ENCODE peak calls at places on chromosomes 7 and 10, in six cellular contexts. N is neuronal stem cell, W is GM23248, H is OCI-LY7, D is fibroblast of lung, O is K562. M is an unnamed sample.

GRCh38 chr7:45573636-45574470 is at the start of gene ADCY1:
- DNase-seq in W (peak), N (peak), D (no peak), H (no peak), O (peak), M (no peak)

GRCh38 chr10:113053881-113054280 is 103.8 kb downstream of the TCF7L2 start:
- DNase-seq in N (no peak), W (peak), O (no peak), H (no peak), D (no peak), M (no peak)

GRCh38 chr10:24415455-24416169 is 206.7 kb downstream of the KIAA1217 start:
- DNase-seq in D (peak), O (no peak), N (no peak), W (peak), H (no peak), M (no peak)

GRCh38 chr7:6393667-6394056 is 54.1 kb downstream of the DAGLB start:
- DNase-seq in W (no peak), D (no peak), O (no peak), H (no peak), N (no peak), M (no peak)

GRCh38 chr10:49679480-49679893 is at the start of gene C10orf53:
- DNase-seq in D (peak), H (no peak), W (peak), N (peak), O (peak), M (no peak)

GRCh38 chr10:94225589-94225988 is 137.2 kb downstream of the NOC3L start:
- DNase-seq in W (peak), O (no peak), D (peak), H (no peak), N (no peak), M (no peak)

GRCh38 chr10:101319241-101319915 is 34.6 kb upstream of the BTRC start:
- DNase-seq in D (no peak), W (peak), O (no peak), N (no peak), H (no peak), M (no peak)

GRCh38 chr7:66013938-66014337 is 31.9 kb upstream of the GUSB start:
- DNase-seq in H (peak), W (peak), N (peak), O (peak), D (peak), M (peak)

GRCh38 chr7:2886900-2887299 is 42.8 kb upstream of the GNA12 start:
- DNase-seq in D (peak), O (peak), W (peak), N (peak), H (peak), M (peak)

GRCh38 chr7:37728747-37729146 is 45.2 kb downstream of the GPR141 start:
- DNase-seq in H (no peak), O (no peak), W (no peak), N (no peak), D (no peak), M (no peak)

GRCh38 chr7:134182078-134182477 is 54.9 kb downstream of the LRGUK start:
- DNase-seq in D (no peak), H (no peak), O (no peak), W (no peak), N (no peak), M (no peak)

GRCh38 chr10:97127960-97128850 is 57.6 kb downstream of the SLIT1 start:
- DNase-seq in W (no peak), D (no peak), H (no peak), N (no peak), O (no peak), M (no peak)

GRCh38 chr10:31263903-31264302 is 55.1 kb upstream of the ZEB1 start:
- DNase-seq in O (no peak), D (no peak), W (peak), N (no peak), H (no peak), M (no peak)

GRCh38 chr7:15667999-15668398 is 18.5 kb downstream of the MEOX2 start:
- DNase-seq in H (no peak), O (no peak), N (peak), W (no peak), D (no peak), M (no peak)

GRCh38 chr10:61834519-61834918 is 67.0 kb upstream of the ARID5B start:
- DNase-seq in W (no peak), O (no peak), D (no peak), N (no peak), H (no peak), M (no peak)

GRCh38 chr10:110512461-110513187 is 14.9 kb downstream of the DUSP5 start:
- DNase-seq in O (no peak), H (no peak), W (peak), N (no peak), D (peak), M (no peak)

GRCh38 chr10:13473986-13474385 is 54.8 kb downstream of the BEND7 start:
- DNase-seq in H (no peak), O (no peak), N (no peak), D (no peak), W (no peak), M (no peak)

GRCh38 chr10:132542086-132542775 is 4.6 kb downstream of the INPP5A start:
- DNase-seq in D (no peak), N (no peak), H (no peak), W (no peak), O (no peak), M (no peak)

GRCh38 chr7:40829201-40829600 is 694.4 kb downstream of the SUGCT start:
- DNase-seq in W (no peak), H (no peak), O (no peak), N (no peak), D (no peak), M (no peak)

GRCh38 chr10:99435986-99436633 is 5.7 kb upstream of the GOT1 start:
- DNase-seq in W (peak), H (peak), D (peak), O (peak), N (peak), M (peak)

GRCh38 chr7:104972510-104972909 is 41.5 kb upstream of the KMT2E start:
- DNase-seq in H (no peak), W (peak), O (no peak), N (no peak), D (peak), M (no peak)

GRCh38 chr10:30747633-30748032 is 118.1 kb upstream of the LYZL2 start:
- DNase-seq in D (peak), N (no peak), O (no peak), W (peak), H (no peak), M (no peak)

GRCh38 chr10:119640875-119641526 is 10.2 kb upstream of the BAG3 start:
- DNase-seq in D (no peak), W (no peak), O (no peak), N (no peak), H (no peak), M (no peak)

GRCh38 chr7:140972344-140972743 is 42.4 kb downstream of the MRPS33 start:
- DNase-seq in D (no peak), H (no peak), N (no peak), O (no peak), W (no peak), M (no peak)

GRCh38 chr7:132280335-132280734 is 295.9 kb downstream of the PLXNA4 start:
- DNase-seq in N (no peak), H (no peak), O (no peak), W (no peak), D (no peak), M (no peak)

GRCh38 chr10:79346012-79346340 is 1.3 kb upstream of the PPIF start:
- DNase-seq in N (no peak), O (no peak), H (no peak), W (no peak), D (no peak), M (no peak)

GRCh38 chr7:20482071-20482470 is 133.4 kb upstream of the ABCB5 start:
- DNase-seq in N (no peak), W (peak), O (no peak), H (no peak), D (no peak), M (no peak)

GRCh38 chr10:97278491-97278989 is 13.9 kb downstream of the ARHGAP19 start:
- DNase-seq in H (peak), D (peak), W (peak), O (peak), N (no peak), M (peak)

GRCh38 chr7:76166404-76167255 is 35.1 kb upstream of the SRRM3 start:
- DNase-seq in D (peak), O (peak), H (peak), W (peak), N (peak), M (no peak)

GRCh38 chr10:12241810-12242529 is 46.0 kb downstream of the CDC123 start:
- DNase-seq in N (no peak), D (no peak), H (no peak), W (no peak), O (no peak), M (no peak)

GRCh38 chr10:6987536-6987945 is 407.5 kb upstream of the PRKCQ start:
- DNase-seq in W (no peak), D (no peak), O (no peak), N (no peak), H (no peak), M (no peak)

GRCh38 chr10:79947083-79947415 is 1.9 kb downstream of the SFTPD start:
- DNase-seq in D (no peak), O (no peak), N (no peak), H (no peak), W (no peak), M (no peak)

GRCh38 chr7:15862016-15862780 is 175.7 kb upstream of the MEOX2 start:
- DNase-seq in N (no peak), O (no peak), H (no peak), W (no peak), D (no peak), M (no peak)

GRCh38 chr7:158733762-158734494 is 29.3 kb upstream of the NCAPG2 start:
- DNase-seq in W (no peak), H (no peak), D (no peak), O (no peak), N (no peak), M (no peak)

GRCh38 chr10:74058658-74059057 is 60.7 kb downstream of the VCL start:
- DNase-seq in H (peak), N (no peak), W (no peak), O (no peak), D (peak), M (peak)

DNA sequence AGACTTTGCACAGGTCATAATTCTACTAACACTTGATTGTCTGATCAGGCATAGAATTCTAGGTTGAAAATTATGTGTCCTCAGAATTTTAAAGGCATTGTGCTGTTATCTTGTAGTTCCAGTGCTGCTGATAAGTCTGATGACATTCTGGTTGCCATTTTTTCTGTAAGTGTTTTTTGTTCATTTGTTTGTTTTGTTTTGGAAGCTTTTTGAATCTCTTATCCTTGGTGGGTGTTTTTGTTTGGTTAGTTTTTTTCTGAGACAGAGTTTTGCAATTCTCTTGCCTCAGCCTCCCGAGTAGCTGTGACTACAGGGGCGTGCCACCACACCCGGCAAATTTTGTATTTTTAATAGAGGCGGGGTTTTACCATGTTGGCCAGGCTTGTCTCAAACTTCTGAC is 178.9 kb downstream of the CCDC71L start:
- DNase-seq in H (no peak), N (no peak), W (no peak), D (no peak), O (no peak), M (no peak)
- H3K4me2 ChIP-seq in H (no peak), N (no peak), W (no peak), D (no peak), O (no peak), M (no peak)

DNA sequence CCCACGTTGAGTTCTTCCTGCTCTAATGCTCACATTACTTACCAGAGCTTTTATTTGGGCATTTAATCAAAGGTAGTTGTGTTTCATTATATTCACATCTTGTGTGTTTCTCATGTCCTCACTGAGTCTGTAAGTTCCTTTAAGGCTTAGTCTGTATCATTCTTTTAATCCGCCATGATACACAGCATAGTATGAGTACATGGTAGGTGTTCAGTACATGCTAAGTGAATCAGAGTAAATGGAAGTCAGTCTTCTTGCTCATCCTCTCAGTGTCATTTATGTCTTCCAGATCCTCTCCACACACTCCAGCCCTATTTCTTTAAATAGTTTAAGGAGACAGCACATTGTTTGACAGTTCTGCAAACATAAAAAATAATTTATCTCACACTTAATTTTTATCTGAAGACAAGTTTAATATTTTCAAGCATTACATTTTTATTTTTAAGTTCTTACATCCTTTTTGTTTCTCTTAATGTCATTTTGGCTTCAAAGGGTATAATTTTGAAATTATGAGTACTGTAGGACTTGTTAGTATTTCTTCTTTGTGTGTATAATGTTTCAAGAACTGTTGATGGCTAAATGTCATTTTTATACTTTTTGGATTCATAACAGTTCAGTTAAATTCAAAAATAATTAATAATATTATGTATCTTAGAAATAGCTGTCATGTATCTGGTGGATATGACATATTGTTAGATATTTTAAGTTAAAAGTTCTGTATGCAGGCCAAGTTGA is 342.6 kb downstream of the LRMDA start:
- DNase-seq in N (no peak), D (peak), W (peak), H (no peak), O (no peak), M (no peak)
- H3K4me3 ChIP-seq in N (no peak), D (no peak), W (no peak), H (no peak), O (no peak), M (no peak)

DNA sequence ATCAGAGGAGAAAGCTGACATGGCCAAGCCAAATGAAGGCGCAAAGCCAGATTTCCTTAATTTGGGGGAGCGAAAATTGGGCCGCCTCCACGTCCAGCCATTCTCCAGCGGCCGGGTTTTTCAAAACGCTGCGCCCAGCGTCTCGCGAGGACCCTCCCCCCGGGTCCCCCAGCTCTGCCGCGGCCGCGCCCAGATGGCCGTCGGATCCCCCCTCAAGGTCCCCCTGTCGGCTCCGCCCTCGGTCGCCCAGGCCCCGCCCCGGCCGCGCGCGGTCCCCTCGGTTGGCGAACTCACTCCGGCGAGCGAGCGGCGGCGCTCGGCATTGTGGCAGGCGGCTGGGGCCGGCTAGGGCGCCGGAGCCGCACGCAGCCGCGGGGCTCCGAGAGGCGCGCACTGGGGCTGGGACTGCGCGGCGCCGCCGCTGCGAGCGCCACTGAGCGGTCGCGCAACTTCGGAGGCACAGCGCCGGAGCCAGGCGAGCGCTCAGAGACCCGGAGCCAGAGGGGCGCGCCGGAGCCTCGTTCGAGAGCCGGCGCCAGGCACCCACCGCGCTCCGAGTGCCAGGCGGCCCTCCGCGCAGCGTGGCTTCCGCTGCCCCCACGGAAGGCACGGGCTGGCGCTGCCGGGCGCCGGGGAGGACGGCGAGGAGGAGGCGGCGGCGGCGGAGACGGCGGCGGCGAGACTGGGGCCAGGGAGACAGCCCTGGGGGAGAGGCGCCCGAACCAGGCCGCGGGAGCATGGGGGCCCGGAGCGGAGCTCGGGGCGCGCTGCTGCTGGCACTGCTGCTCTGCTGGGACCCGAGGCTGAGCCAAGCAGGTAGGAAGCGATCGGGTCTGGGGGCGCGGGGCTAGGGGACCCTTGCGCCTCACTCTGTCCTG is at the start of gene UNC5B:
- DNase-seq in H (peak), O (peak), W (peak), N (peak), D (peak), M (peak)
- H2AFZ ChIP-seq in H (peak), O (peak), W (peak), N (peak), D (peak), M (no peak)

GRCh38 chr10:68829494-68829893 is 2.2 kb downstream of the STOX1 start:
- DNase-seq in O (no peak), H (no peak), N (no peak), D (no peak), W (no peak), M (no peak)

GRCh38 chr10:68831961-68832455 is 4.7 kb downstream of the STOX1 start:
- DNase-seq in D (no peak), H (no peak), N (no peak), W (no peak), O (no peak), M (no peak)

GRCh38 chr10:68826764-68827591 is at the start of gene STOX1:
- DNase-seq in D (peak), H (peak), O (peak), N (peak), W (peak), M (peak)

GRCh38 chr10:68829952-68830351 is 2.6 kb downstream of the STOX1 start:
- DNase-seq in D (no peak), W (no peak), H (no peak), O (no peak), N (no peak), M (no peak)

DNA sequence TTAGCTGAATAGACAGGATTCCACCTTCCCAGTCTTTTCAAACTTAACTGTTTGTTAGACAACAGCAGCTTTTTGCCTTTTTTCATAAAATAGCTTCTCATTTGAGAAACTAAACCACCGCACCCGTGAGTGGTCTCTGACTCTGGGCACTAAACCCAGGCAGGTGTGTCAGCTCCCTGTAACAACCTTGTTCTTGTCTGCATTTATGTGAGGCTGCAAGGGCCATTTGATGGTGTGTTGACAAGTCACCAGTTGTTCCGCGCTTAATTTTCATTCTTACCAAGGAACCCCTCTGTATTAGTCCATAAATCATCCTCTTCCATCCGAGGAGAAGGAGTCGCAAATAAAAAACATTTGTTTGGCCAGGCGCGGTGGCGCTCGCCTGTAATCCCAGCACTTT is 1.5 kb downstream of the STOX1 start:
- DNase-seq in D (no peak), W (no peak), N (no peak), H (no peak), O (no peak), M (no peak)
- H3K4me2 ChIP-seq in D (no peak), W (no peak), N (no peak), H (peak), O (no peak), M (peak)

DNA sequence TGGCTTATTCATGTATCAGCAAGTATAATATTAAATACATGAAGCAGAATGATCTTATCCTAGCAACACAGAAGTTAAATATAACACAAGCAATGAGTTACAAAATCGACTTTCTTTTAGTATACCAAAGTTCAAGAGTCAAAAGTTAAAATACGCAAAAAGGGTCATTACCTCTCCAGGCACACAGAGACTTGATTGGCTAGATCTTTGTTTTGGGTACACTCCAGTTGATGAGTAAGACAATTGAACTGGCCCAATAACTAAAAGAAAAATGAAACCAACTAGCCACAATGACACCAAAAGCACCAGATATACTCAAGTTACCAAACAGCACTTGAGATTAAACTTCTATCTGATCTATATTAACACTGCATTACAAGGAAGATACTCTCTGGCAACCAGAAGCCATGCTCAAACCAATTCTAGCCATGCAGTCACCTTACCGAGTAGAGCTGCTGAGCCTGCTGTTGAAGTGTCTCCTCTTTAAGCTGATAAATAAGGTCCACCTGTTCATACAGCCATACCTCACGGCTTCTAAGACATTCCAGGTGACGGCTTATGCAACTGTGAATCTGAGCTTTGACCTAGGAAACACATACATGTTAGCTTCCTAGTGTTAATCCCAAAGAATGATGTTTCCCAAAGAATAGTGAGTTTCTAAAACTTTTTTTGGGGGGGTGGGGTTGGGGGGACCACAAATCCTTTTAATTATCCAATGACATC is 15.6 kb downstream of the NCOA4 start:
- DNase-seq in N (no peak), W (no peak), O (no peak), H (no peak), D (peak), M (no peak)
- H3K4me3 ChIP-seq in N (no peak), W (no peak), O (no peak), H (no peak), D (no peak), M (no peak)